ENCODE peak calls at places on chromosomes 4 and X, in eight cellular contexts. One of them, this sample, is unnamed.

GRCh38 chr4:113504422-113504821 is 257.1 kb downstream of the CAMK2D start:
- DNase-seq in mucosa of descending colon: no peak
- DNase-seq in naive thymus-derived CD8-positive, alpha-beta T cell: no peak
- DNase-seq in OCI-LY7: no peak
- DNase-seq in non-pigmented ciliary epithelial cell: no peak
- DNase-seq in activated naive CD8-positive, alpha-beta T cell treated with anti-CD3 and anti-CD28 coated beads, Interleukin-2, amount 50 U/mL, for 24 hours: no peak
- DNase-seq in stomach: no peak
- DNase-seq in effector CD4-positive, alpha-beta T cell: no peak
- DNase-seq in this sample: no peak

GRCh38 chrX:16999275-16999674 is 52.8 kb downstream of the REPS2 start:
- DNase-seq in mucosa of descending colon: no peak
- DNase-seq in naive thymus-derived CD8-positive, alpha-beta T cell: no peak
- DNase-seq in OCI-LY7: no peak
- DNase-seq in non-pigmented ciliary epithelial cell: no peak
- DNase-seq in activated naive CD8-positive, alpha-beta T cell treated with anti-CD3 and anti-CD28 coated beads, Interleukin-2, amount 50 U/mL, for 24 hours: no peak
- DNase-seq in stomach: no peak
- DNase-seq in effector CD4-positive, alpha-beta T cell: no peak
- DNase-seq in this sample: no peak

GRCh38 chrX:97060019-97060418 is 176.3 kb downstream of the RPA4 start:
- DNase-seq in mucosa of descending colon: no peak
- DNase-seq in naive thymus-derived CD8-positive, alpha-beta T cell: no peak
- DNase-seq in OCI-LY7: no peak
- DNase-seq in non-pigmented ciliary epithelial cell: no peak
- DNase-seq in activated naive CD8-positive, alpha-beta T cell treated with anti-CD3 and anti-CD28 coated beads, Interleukin-2, amount 50 U/mL, for 24 hours: no peak
- DNase-seq in stomach: no peak
- DNase-seq in effector CD4-positive, alpha-beta T cell: no peak
- DNase-seq in this sample: peak; percentile 40

GRCh38 chr4:152988721-152989553 is 52.8 kb downstream of the FHDC1 start:
- DNase-seq in mucosa of descending colon: no peak
- DNase-seq in naive thymus-derived CD8-positive, alpha-beta T cell: no peak
- DNase-seq in OCI-LY7: no peak
- DNase-seq in non-pigmented ciliary epithelial cell: no peak
- DNase-seq in activated naive CD8-positive, alpha-beta T cell treated with anti-CD3 and anti-CD28 coated beads, Interleukin-2, amount 50 U/mL, for 24 hours: no peak
- DNase-seq in stomach: no peak
- DNase-seq in effector CD4-positive, alpha-beta T cell: no peak
- DNase-seq in this sample: no peak

GRCh38 chr4:148716361-148717063 is 274.3 kb upstream of the NR3C2 start:
- DNase-seq in mucosa of descending colon: no peak
- DNase-seq in naive thymus-derived CD8-positive, alpha-beta T cell: no peak
- DNase-seq in OCI-LY7: no peak
- DNase-seq in non-pigmented ciliary epithelial cell: no peak
- DNase-seq in activated naive CD8-positive, alpha-beta T cell treated with anti-CD3 and anti-CD28 coated beads, Interleukin-2, amount 50 U/mL, for 24 hours: no peak
- DNase-seq in stomach: no peak
- DNase-seq in effector CD4-positive, alpha-beta T cell: no peak
- DNase-seq in this sample: peak; percentile 3

GRCh38 chrX:13029341-13029740 is 15.1 kb downstream of the FAM9C start:
- DNase-seq in mucosa of descending colon: peak; percentile 48
- DNase-seq in naive thymus-derived CD8-positive, alpha-beta T cell: peak; percentile 6
- DNase-seq in OCI-LY7: no peak
- DNase-seq in non-pigmented ciliary epithelial cell: no peak
- DNase-seq in activated naive CD8-positive, alpha-beta T cell treated with anti-CD3 and anti-CD28 coated beads, Interleukin-2, amount 50 U/mL, for 24 hours: peak; percentile 26
- DNase-seq in stomach: peak; percentile 71
- DNase-seq in effector CD4-positive, alpha-beta T cell: no peak
- DNase-seq in this sample: peak; percentile 77

GRCh38 chr4:114599231-114600065 is 841 bp downstream of the UGT8 start:
- DNase-seq in mucosa of descending colon: peak; percentile 76
- DNase-seq in naive thymus-derived CD8-positive, alpha-beta T cell: no peak
- DNase-seq in OCI-LY7: peak; percentile 51
- DNase-seq in non-pigmented ciliary epithelial cell: no peak
- DNase-seq in activated naive CD8-positive, alpha-beta T cell treated with anti-CD3 and anti-CD28 coated beads, Interleukin-2, amount 50 U/mL, for 24 hours: no peak
- DNase-seq in stomach: peak; percentile 43
- DNase-seq in effector CD4-positive, alpha-beta T cell: no peak
- DNase-seq in this sample: peak; percentile 39

GRCh38 chr4:112296949-112297483 is at the start of gene ALPK1:
- DNase-seq in mucosa of descending colon: no peak
- DNase-seq in naive thymus-derived CD8-positive, alpha-beta T cell: no peak
- DNase-seq in OCI-LY7: peak; percentile 81
- DNase-seq in non-pigmented ciliary epithelial cell: peak; percentile 71
- DNase-seq in activated naive CD8-positive, alpha-beta T cell treated with anti-CD3 and anti-CD28 coated beads, Interleukin-2, amount 50 U/mL, for 24 hours: no peak
- DNase-seq in stomach: no peak
- DNase-seq in effector CD4-positive, alpha-beta T cell: no peak
- DNase-seq in this sample: no peak

GRCh38 chrX:17563515-17563914 is 173.8 kb upstream of the SCML1 start:
- DNase-seq in mucosa of descending colon: no peak
- DNase-seq in naive thymus-derived CD8-positive, alpha-beta T cell: no peak
- DNase-seq in OCI-LY7: no peak
- DNase-seq in non-pigmented ciliary epithelial cell: no peak
- DNase-seq in activated naive CD8-positive, alpha-beta T cell treated with anti-CD3 and anti-CD28 coated beads, Interleukin-2, amount 50 U/mL, for 24 hours: peak; percentile 13
- DNase-seq in stomach: no peak
- DNase-seq in effector CD4-positive, alpha-beta T cell: no peak
- DNase-seq in this sample: no peak

GRCh38 chrX:129959493-129959832 is 23.0 kb upstream of the BCORL1 start:
- DNase-seq in mucosa of descending colon: peak; percentile 55
- DNase-seq in naive thymus-derived CD8-positive, alpha-beta T cell: no peak
- DNase-seq in OCI-LY7: no peak
- DNase-seq in non-pigmented ciliary epithelial cell: no peak
- DNase-seq in activated naive CD8-positive, alpha-beta T cell treated with anti-CD3 and anti-CD28 coated beads, Interleukin-2, amount 50 U/mL, for 24 hours: no peak
- DNase-seq in stomach: no peak
- DNase-seq in effector CD4-positive, alpha-beta T cell: no peak
- DNase-seq in this sample: peak; percentile 77

GRCh38 chrX:110568396-110568795 is 209.7 kb downstream of the RTL9 start:
- DNase-seq in mucosa of descending colon: no peak
- DNase-seq in naive thymus-derived CD8-positive, alpha-beta T cell: no peak
- DNase-seq in OCI-LY7: no peak
- DNase-seq in non-pigmented ciliary epithelial cell: no peak
- DNase-seq in activated naive CD8-positive, alpha-beta T cell treated with anti-CD3 and anti-CD28 coated beads, Interleukin-2, amount 50 U/mL, for 24 hours: no peak
- DNase-seq in stomach: no peak
- DNase-seq in effector CD4-positive, alpha-beta T cell: no peak
- DNase-seq in this sample: no peak

GRCh38 chr4:167622481-167623240 is 388.4 kb upstream of the SPOCK3 start:
- DNase-seq in mucosa of descending colon: peak; percentile 47
- DNase-seq in naive thymus-derived CD8-positive, alpha-beta T cell: no peak
- DNase-seq in OCI-LY7: peak; percentile 47
- DNase-seq in non-pigmented ciliary epithelial cell: no peak
- DNase-seq in activated naive CD8-positive, alpha-beta T cell treated with anti-CD3 and anti-CD28 coated beads, Interleukin-2, amount 50 U/mL, for 24 hours: peak; percentile 47
- DNase-seq in stomach: peak; percentile 66
- DNase-seq in effector CD4-positive, alpha-beta T cell: no peak
- DNase-seq in this sample: peak; percentile 46

GRCh38 chrX:68440940-68441339 is 7.6 kb upstream of the OPHN1 start:
- DNase-seq in mucosa of descending colon: peak; percentile 22
- DNase-seq in naive thymus-derived CD8-positive, alpha-beta T cell: no peak
- DNase-seq in OCI-LY7: no peak
- DNase-seq in non-pigmented ciliary epithelial cell: no peak
- DNase-seq in activated naive CD8-positive, alpha-beta T cell treated with anti-CD3 and anti-CD28 coated beads, Interleukin-2, amount 50 U/mL, for 24 hours: no peak
- DNase-seq in stomach: peak; percentile 79
- DNase-seq in effector CD4-positive, alpha-beta T cell: no peak
- DNase-seq in this sample: no peak

GRCh38 chr4:114076865-114077264 is 97.4 kb upstream of the ARSJ start:
- DNase-seq in mucosa of descending colon: no peak
- DNase-seq in naive thymus-derived CD8-positive, alpha-beta T cell: no peak
- DNase-seq in OCI-LY7: no peak
- DNase-seq in non-pigmented ciliary epithelial cell: no peak
- DNase-seq in activated naive CD8-positive, alpha-beta T cell treated with anti-CD3 and anti-CD28 coated beads, Interleukin-2, amount 50 U/mL, for 24 hours: no peak
- DNase-seq in stomach: no peak
- DNase-seq in effector CD4-positive, alpha-beta T cell: no peak
- DNase-seq in this sample: no peak

GRCh38 chrX:136582624-136583023 is 50.6 kb downstream of the VGLL1 start:
- DNase-seq in mucosa of descending colon: no peak
- DNase-seq in naive thymus-derived CD8-positive, alpha-beta T cell: no peak
- DNase-seq in OCI-LY7: no peak
- DNase-seq in non-pigmented ciliary epithelial cell: no peak
- DNase-seq in activated naive CD8-positive, alpha-beta T cell treated with anti-CD3 and anti-CD28 coated beads, Interleukin-2, amount 50 U/mL, for 24 hours: no peak
- DNase-seq in stomach: no peak
- DNase-seq in effector CD4-positive, alpha-beta T cell: no peak
- DNase-seq in this sample: no peak

GRCh38 chr4:140152015-140152703 is 1.8 kb downstream of the MAML3 start:
- DNase-seq in mucosa of descending colon: peak; percentile 89
- DNase-seq in naive thymus-derived CD8-positive, alpha-beta T cell: peak; percentile 84
- DNase-seq in OCI-LY7: peak; percentile 77
- DNase-seq in non-pigmented ciliary epithelial cell: no peak
- DNase-seq in activated naive CD8-positive, alpha-beta T cell treated with anti-CD3 and anti-CD28 coated beads, Interleukin-2, amount 50 U/mL, for 24 hours: peak; percentile 81
- DNase-seq in stomach: peak; percentile 79
- DNase-seq in effector CD4-positive, alpha-beta T cell: peak; percentile 65
- DNase-seq in this sample: no peak

GRCh38 chr4:92234393-92235176 is 69.2 kb upstream of the GRID2 start:
- DNase-seq in mucosa of descending colon: no peak
- DNase-seq in naive thymus-derived CD8-positive, alpha-beta T cell: no peak
- DNase-seq in OCI-LY7: no peak
- DNase-seq in non-pigmented ciliary epithelial cell: peak; percentile 98
- DNase-seq in activated naive CD8-positive, alpha-beta T cell treated with anti-CD3 and anti-CD28 coated beads, Interleukin-2, amount 50 U/mL, for 24 hours: no peak
- DNase-seq in stomach: no peak
- DNase-seq in effector CD4-positive, alpha-beta T cell: no peak
- DNase-seq in this sample: no peak

GRCh38 chr4:82469776-82470345 is 39.5 kb downstream of the ENOPH1 start:
- DNase-seq in mucosa of descending colon: no peak
- DNase-seq in naive thymus-derived CD8-positive, alpha-beta T cell: no peak
- DNase-seq in OCI-LY7: no peak
- DNase-seq in non-pigmented ciliary epithelial cell: peak; percentile 47
- DNase-seq in activated naive CD8-positive, alpha-beta T cell treated with anti-CD3 and anti-CD28 coated beads, Interleukin-2, amount 50 U/mL, for 24 hours: no peak
- DNase-seq in stomach: no peak
- DNase-seq in effector CD4-positive, alpha-beta T cell: no peak
- DNase-seq in this sample: no peak

GRCh38 chrX:148854351-148854750 is 353.9 kb downstream of the AFF2 start:
- DNase-seq in mucosa of descending colon: no peak
- DNase-seq in naive thymus-derived CD8-positive, alpha-beta T cell: no peak
- DNase-seq in OCI-LY7: no peak
- DNase-seq in non-pigmented ciliary epithelial cell: no peak
- DNase-seq in activated naive CD8-positive, alpha-beta T cell treated with anti-CD3 and anti-CD28 coated beads, Interleukin-2, amount 50 U/mL, for 24 hours: no peak
- DNase-seq in stomach: no peak
- DNase-seq in effector CD4-positive, alpha-beta T cell: no peak
- DNase-seq in this sample: no peak

GRCh38 chr4:19987746-19988145 is 264.0 kb upstream of the SLIT2 start:
- DNase-seq in mucosa of descending colon: no peak
- DNase-seq in naive thymus-derived CD8-positive, alpha-beta T cell: no peak
- DNase-seq in OCI-LY7: no peak
- DNase-seq in non-pigmented ciliary epithelial cell: peak; percentile 58
- DNase-seq in activated naive CD8-positive, alpha-beta T cell treated with anti-CD3 and anti-CD28 coated beads, Interleukin-2, amount 50 U/mL, for 24 hours: no peak
- DNase-seq in stomach: no peak
- DNase-seq in effector CD4-positive, alpha-beta T cell: no peak
- DNase-seq in this sample: no peak

GRCh38 chrX:622104-622503 is 8.5 kb upstream of the SHOX start:
- DNase-seq in mucosa of descending colon: no peak
- DNase-seq in naive thymus-derived CD8-positive, alpha-beta T cell: no peak
- DNase-seq in OCI-LY7: no peak
- DNase-seq in non-pigmented ciliary epithelial cell: no peak
- DNase-seq in activated naive CD8-positive, alpha-beta T cell treated with anti-CD3 and anti-CD28 coated beads, Interleukin-2, amount 50 U/mL, for 24 hours: no peak
- DNase-seq in stomach: no peak
- DNase-seq in effector CD4-positive, alpha-beta T cell: no peak
- DNase-seq in this sample: no peak

GRCh38 chr4:337143-337931 is at the start of gene ZNF141:
- DNase-seq in mucosa of descending colon: peak; percentile 94
- DNase-seq in naive thymus-derived CD8-positive, alpha-beta T cell: peak; percentile 92
- DNase-seq in OCI-LY7: peak; percentile 91
- DNase-seq in non-pigmented ciliary epithelial cell: peak; percentile 88
- DNase-seq in activated naive CD8-positive, alpha-beta T cell treated with anti-CD3 and anti-CD28 coated beads, Interleukin-2, amount 50 U/mL, for 24 hours: peak; percentile 87
- DNase-seq in stomach: peak; percentile 95
- DNase-seq in effector CD4-positive, alpha-beta T cell: peak; percentile 87
- DNase-seq in this sample: peak; percentile 99

GRCh38 chr4:147927377-147928137 is 195.7 kb downstream of the ARHGAP10 start:
- DNase-seq in mucosa of descending colon: no peak
- DNase-seq in naive thymus-derived CD8-positive, alpha-beta T cell: no peak
- DNase-seq in OCI-LY7: no peak
- DNase-seq in non-pigmented ciliary epithelial cell: peak; percentile 15
- DNase-seq in activated naive CD8-positive, alpha-beta T cell treated with anti-CD3 and anti-CD28 coated beads, Interleukin-2, amount 50 U/mL, for 24 hours: no peak
- DNase-seq in stomach: no peak
- DNase-seq in effector CD4-positive, alpha-beta T cell: no peak
- DNase-seq in this sample: no peak

GRCh38 chrX:55867254-55867653 is 149.7 kb downstream of the RRAGB start:
- DNase-seq in mucosa of descending colon: no peak
- DNase-seq in naive thymus-derived CD8-positive, alpha-beta T cell: no peak
- DNase-seq in OCI-LY7: no peak
- DNase-seq in non-pigmented ciliary epithelial cell: no peak
- DNase-seq in activated naive CD8-positive, alpha-beta T cell treated with anti-CD3 and anti-CD28 coated beads, Interleukin-2, amount 50 U/mL, for 24 hours: no peak
- DNase-seq in stomach: no peak
- DNase-seq in effector CD4-positive, alpha-beta T cell: no peak
- DNase-seq in this sample: no peak

GRCh38 chr4:84790769-84791565 is 175.5 kb downstream of the WDFY3 start:
- DNase-seq in mucosa of descending colon: no peak
- DNase-seq in naive thymus-derived CD8-positive, alpha-beta T cell: no peak
- DNase-seq in OCI-LY7: no peak
- DNase-seq in non-pigmented ciliary epithelial cell: no peak
- DNase-seq in activated naive CD8-positive, alpha-beta T cell treated with anti-CD3 and anti-CD28 coated beads, Interleukin-2, amount 50 U/mL, for 24 hours: no peak
- DNase-seq in stomach: no peak
- DNase-seq in effector CD4-positive, alpha-beta T cell: no peak
- DNase-seq in this sample: no peak

GRCh38 chr4:46994007-46994405 is 625 bp upstream of the GABRA4 start:
- DNase-seq in mucosa of descending colon: no peak
- DNase-seq in naive thymus-derived CD8-positive, alpha-beta T cell: no peak
- DNase-seq in OCI-LY7: no peak
- DNase-seq in non-pigmented ciliary epithelial cell: no peak
- DNase-seq in activated naive CD8-positive, alpha-beta T cell treated with anti-CD3 and anti-CD28 coated beads, Interleukin-2, amount 50 U/mL, for 24 hours: no peak
- DNase-seq in stomach: no peak
- DNase-seq in effector CD4-positive, alpha-beta T cell: no peak
- DNase-seq in this sample: no peak

GRCh38 chrX:155747520-155747919 is 133.6 kb upstream of the VAMP7 start:
- DNase-seq in mucosa of descending colon: peak; percentile 75
- DNase-seq in naive thymus-derived CD8-positive, alpha-beta T cell: no peak
- DNase-seq in OCI-LY7: no peak
- DNase-seq in non-pigmented ciliary epithelial cell: no peak
- DNase-seq in activated naive CD8-positive, alpha-beta T cell treated with anti-CD3 and anti-CD28 coated beads, Interleukin-2, amount 50 U/mL, for 24 hours: no peak
- DNase-seq in stomach: peak; percentile 80
- DNase-seq in effector CD4-positive, alpha-beta T cell: no peak
- DNase-seq in this sample: no peak

GRCh38 chr4:84870398-84871163 is 95.9 kb downstream of the WDFY3 start:
- DNase-seq in mucosa of descending colon: no peak
- DNase-seq in naive thymus-derived CD8-positive, alpha-beta T cell: no peak
- DNase-seq in OCI-LY7: no peak
- DNase-seq in non-pigmented ciliary epithelial cell: peak; percentile 54
- DNase-seq in activated naive CD8-positive, alpha-beta T cell treated with anti-CD3 and anti-CD28 coated beads, Interleukin-2, amount 50 U/mL, for 24 hours: no peak
- DNase-seq in stomach: no peak
- DNase-seq in effector CD4-positive, alpha-beta T cell: no peak
- DNase-seq in this sample: peak; percentile 93

GRCh38 chrX:27883468-27884092 is 75.8 kb downstream of the MAGEB10 start:
- DNase-seq in mucosa of descending colon: no peak
- DNase-seq in naive thymus-derived CD8-positive, alpha-beta T cell: no peak
- DNase-seq in OCI-LY7: no peak
- DNase-seq in non-pigmented ciliary epithelial cell: no peak
- DNase-seq in activated naive CD8-positive, alpha-beta T cell treated with anti-CD3 and anti-CD28 coated beads, Interleukin-2, amount 50 U/mL, for 24 hours: no peak
- DNase-seq in stomach: no peak
- DNase-seq in effector CD4-positive, alpha-beta T cell: no peak
- DNase-seq in this sample: peak; percentile 34

This sample was measured in ELF-1.